ENCODE peak calls at places on chromosomes 11 and 22, in six cellular contexts. Y is Peyer's patch; I is adrenal gland; B is stomach; A is NCI-H2171; R is stimulated activated CD4-positive, alpha-beta T cell treated with anti-CD3 and anti-CD28 coated beads, Interleukin-15, amount 100 ng/mL, for 1 hour. U is an unnamed sample.
A peak's percentile ranks its signal among the peaks of the same experiment; 100 is the strongest.

GRCh38 chr11:76663912-76664440 is 6.6 kb downstream of the LRRC32 start:
- DNase-seq in Y (peak; percentile 30), I (peak; percentile 11), B (no peak), A (no peak), R (no peak), U (peak; percentile 31)

GRCh38 chr11:14396289-14396688 is 37.3 kb upstream of the RRAS2 start:
- DNase-seq in Y (no peak), I (no peak), B (no peak), A (no peak), R (no peak), U (no peak)

GRCh38 chr22:29041408-29041807 is 20.2 kb downstream of the C22orf31 start:
- DNase-seq in Y (no peak), I (no peak), B (peak; percentile 49), A (no peak), R (no peak), U (no peak)

GRCh38 chr11:10322830-10323792 is 18.2 kb downstream of the ADM start:
- DNase-seq in Y (peak; percentile 75), I (peak; percentile 73), B (peak; percentile 67), A (no peak), R (no peak), U (peak; percentile 82)

GRCh38 chr11:29008481-29008880 is 900.3 kb downstream of the METTL15 start:
- DNase-seq in Y (no peak), I (no peak), B (no peak), A (no peak), R (no peak), U (no peak)

GRCh38 chr11:71188073-71188472 is 64.3 kb downstream of the SHANK2 start:
- DNase-seq in Y (no peak), I (no peak), B (no peak), A (no peak), R (no peak), U (peak; percentile 26)

GRCh38 chr11:131932584-131933360 is 562.4 kb downstream of the NTM start:
- DNase-seq in Y (no peak), I (no peak), B (no peak), A (no peak), R (no peak), U (no peak)

GRCh38 chr11:96278039-96278897 is 64.7 kb downstream of the MAML2 start:
- DNase-seq in Y (no peak), I (no peak), B (no peak), A (no peak), R (no peak), U (peak; percentile 70)